ENCODE peak calls at places on chromosomes 7 and 10, in six cellular contexts. F is ACHN; Y is AG10803; W is non-pigmented ciliary epithelial cell; U is cerebellum; E is activated CD4-positive, alpha-beta T cell treated with anti-CD3 and anti-CD28 coated beads for 48 hours. K is an unnamed sample.

GRCh38 chr7:89129600-89130375 is 334.3 kb upstream of the TEX47 start:
- DNase-seq in E (no peak), W (no peak), U (no peak), F (no peak), Y (no peak), K (no peak)

GRCh38 chr10:131616040-131616439 is 284.8 kb upstream of the PPP2R2D start:
- DNase-seq in E (no peak), F (no peak), W (no peak), Y (no peak), U (no peak), K (no peak)

GRCh38 chr10:8527773-8528172 is 473.3 kb downstream of the GATA3 start:
- DNase-seq in Y (no peak), E (no peak), F (no peak), U (no peak), W (no peak), K (no peak)

GRCh38 chr7:152115021-152115718 is 89.7 kb downstream of the GALNT11 start:
- DNase-seq in Y (no peak), E (no peak), F (no peak), U (no peak), W (no peak), K (no peak)

GRCh38 chr10:29955308-29955935 is 104.0 kb downstream of the JCAD start:
- DNase-seq in E (no peak), Y (peak), W (no peak), U (no peak), F (no peak), K (peak)

GRCh38 chr7:102287465-102288146 is 938 bp downstream of the SH2B2 start:
- DNase-seq in Y (no peak), U (peak), E (peak), W (no peak), F (peak), K (peak)

GRCh38 chr7:129160161-129160911 is 15.8 kb downstream of the TSPAN33 start:
- DNase-seq in E (no peak), F (no peak), Y (no peak), W (no peak), U (no peak), K (peak)

GRCh38 chr7:90192876-90193765 is 18.4 kb upstream of the STEAP2 start:
- DNase-seq in U (no peak), W (no peak), Y (peak), F (no peak), E (no peak), K (no peak)

GRCh38 chr10:124647421-124648130 is 96.6 kb downstream of the FAM53B start:
- DNase-seq in W (no peak), E (peak), U (no peak), Y (peak), F (peak), K (peak)

GRCh38 chr7:127666602-127667001 is 14.6 kb downstream of the SND1 start:
- DNase-seq in U (no peak), F (no peak), W (no peak), Y (no peak), E (no peak), K (no peak)

GRCh38 chr10:59465089-59465488 is 102.7 kb upstream of the FAM13C start:
- DNase-seq in E (no peak), W (peak), F (peak), Y (peak), U (no peak), K (peak)

GRCh38 chr7:154874409-154875113 is 128.4 kb downstream of the PAXIP1 start:
- DNase-seq in E (no peak), U (no peak), F (no peak), Y (no peak), W (no peak), K (no peak)

GRCh38 chr10:21502371-21502765 is 23.1 kb downstream of the SKIDA1 start:
- DNase-seq in Y (no peak), W (no peak), E (no peak), F (no peak), U (no peak), K (no peak)

GRCh38 chr7:34190299-34190698 is 285.0 kb downstream of the BMPER start:
- DNase-seq in U (peak), F (no peak), W (no peak), Y (peak), E (no peak), K (no peak)

GRCh38 chr7:106626376-106627293 is 34.3 kb downstream of the CCDC71L start:
- DNase-seq in F (no peak), E (no peak), U (no peak), W (no peak), Y (no peak), K (peak)

GRCh38 chr7:103447073-103447960 is 1.3 kb upstream of the SLC26A5 start:
- DNase-seq in W (peak), Y (peak), E (peak), U (peak), F (peak), K (peak)

GRCh38 chr7:151518105-151518780 is 1.5 kb downstream of the RHEB start:
- DNase-seq in E (peak), F (peak), Y (peak), U (no peak), W (no peak), K (peak)

GRCh38 chr10:77841711-77842375 is 84.7 kb downstream of the DLG5 start:
- DNase-seq in E (no peak), U (no peak), F (peak), Y (no peak), W (no peak), K (no peak)

GRCh38 chr7:23956769-23957556 is 246.9 kb downstream of the STK31 start:
- DNase-seq in U (no peak), W (no peak), Y (no peak), E (no peak), F (no peak), K (peak)

GRCh38 chr10:5976689-5977470 is 463 bp downstream of the IL15RA start:
- DNase-seq in E (peak), F (peak), U (no peak), W (no peak), Y (peak), K (peak)

K was measured in mesendoderm.